ENCODE peak calls at places on chromosomes 16 and 17, in four cellular contexts. G is mammary epithelial cell, D is sigmoid colon, S is right cardiac atrium. Y is an unnamed sample. For H3K9me3, the result is how much of the 10 kb centered on the place peaks cover.

GRCh38 chr16:27838536-27839175 is 224.9 kb downstream of the GSG1L start:
- DNase-seq in S (no peak), D (peak), G (peak), Y (no peak)

GRCh38 chr16:14111713-14112538 is 40.8 kb downstream of the MRTFB start:
- DNase-seq in G (peak), S (peak), D (peak), Y (no peak)

GRCh38 chr16:11164482-11165270 is 91.3 kb downstream of the SOCS1 start:
- DNase-seq in G (no peak), D (no peak), S (no peak), Y (peak)

GRCh38 chr17:55576237-55576998 is 65.2 kb upstream of the SMIM36 start:
- DNase-seq in G (peak), D (no peak), S (peak), Y (no peak)

GRCh38 chr17:43018008-43018853 is 4.0 kb downstream of the VAT1 start:
- DNase-seq in D (no peak), G (no peak), S (no peak), Y (peak)

GRCh38 chr17:35127751-35128514 is 6.5 kb downstream of the FNDC8 start:
- DNase-seq in G (no peak), S (peak), D (peak), Y (no peak)

GRCh38 chr17:17911003-17911613 is 61.1 kb downstream of the TOM1L2 start:
- DNase-seq in G (no peak), S (no peak), D (peak), Y (no peak)

GRCh38 chr17:41967141-41967920 is 736 bp downstream of the CNP start:
- DNase-seq in D (peak), S (peak), G (peak), Y (peak)

GRCh38 chr17:39231587-39232551 is 6.1 kb upstream of the STAC2 start:
- DNase-seq in S (peak), G (no peak), D (peak), Y (peak)

GRCh38 chr16:78628526-78628925 is 529.1 kb downstream of the WWOX start:
- DNase-seq in G (no peak), S (no peak), D (no peak), Y (no peak)

GRCh38 chr17:66135896-66136295 is 56.0 kb downstream of the CEP112 start:
- DNase-seq in D (no peak), G (no peak), S (no peak), Y (no peak)

GRCh38 chr17:78766743-78767294 is 15.3 kb downstream of the CYTH1 start:
- DNase-seq in S (no peak), G (no peak), D (peak), Y (no peak)

GRCh38 chr17:50264263-50265113 is 9.8 kb upstream of the TMEM92 start:
- DNase-seq in D (peak), G (no peak), S (no peak), Y (peak)

GRCh38 chr17:66983414-66984021 is 19.0 kb downstream of the CACNG4 start:
- DNase-seq in D (no peak), S (no peak), G (no peak), Y (no peak)

GRCh38 chr17:79269620-79270019 is 195.0 kb downstream of the ENGASE start:
- DNase-seq in S (no peak), G (no peak), D (no peak), Y (no peak)

GRCh38 chr17:47700471-47701449 is 6.8 kb downstream of the TBKBP1 start:
- DNase-seq in D (no peak), G (no peak), S (no peak), Y (no peak)

GRCh38 chr16:27470567-27471431 is 68.8 kb downstream of the IL21R start:
- DNase-seq in D (no peak), S (peak), G (no peak), Y (peak)

GRCh38 chr16:12729448-12729847 is 74.2 kb downstream of the CPPED1 start:
- DNase-seq in G (peak), D (no peak), S (no peak), Y (no peak)

GRCh38 chr16:12735805-12736204 is 67.9 kb downstream of the CPPED1 start:
- DNase-seq in S (no peak), G (no peak), D (no peak), Y (no peak)

GRCh38 chr16:12728471-12728870 is 75.2 kb downstream of the CPPED1 start:
- DNase-seq in G (no peak), D (no peak), S (no peak), Y (no peak)

GRCh38 chr16:12737563-12737962 is 66.1 kb downstream of the CPPED1 start:
- DNase-seq in S (no peak), D (no peak), G (no peak), Y (no peak)

DNA sequence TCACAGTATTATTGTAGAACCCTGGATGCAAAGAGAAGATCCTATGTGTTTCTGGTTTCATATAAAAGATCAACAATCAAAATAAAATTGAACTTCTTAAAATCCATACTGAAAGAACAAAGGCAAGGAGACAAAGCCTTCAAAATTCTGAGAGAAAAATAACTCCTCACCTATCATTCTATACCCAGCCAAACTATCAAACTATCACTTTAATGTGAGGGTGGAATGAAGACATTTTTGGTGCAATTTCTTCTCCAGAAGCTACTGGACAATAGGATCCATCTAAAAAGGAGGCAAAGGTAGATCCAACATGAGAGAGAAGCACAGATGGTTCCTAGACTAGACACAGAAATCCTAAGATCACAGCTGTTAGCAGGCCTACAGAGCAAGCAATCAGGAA is 71.1 kb downstream of the CPPED1 start:
- DNase-seq in D (no peak), G (no peak), S (no peak), Y (no peak)
- H3K9me3 ChIP-seq in D (under half), G (under half), S (under half), Y (under half)

DNA sequence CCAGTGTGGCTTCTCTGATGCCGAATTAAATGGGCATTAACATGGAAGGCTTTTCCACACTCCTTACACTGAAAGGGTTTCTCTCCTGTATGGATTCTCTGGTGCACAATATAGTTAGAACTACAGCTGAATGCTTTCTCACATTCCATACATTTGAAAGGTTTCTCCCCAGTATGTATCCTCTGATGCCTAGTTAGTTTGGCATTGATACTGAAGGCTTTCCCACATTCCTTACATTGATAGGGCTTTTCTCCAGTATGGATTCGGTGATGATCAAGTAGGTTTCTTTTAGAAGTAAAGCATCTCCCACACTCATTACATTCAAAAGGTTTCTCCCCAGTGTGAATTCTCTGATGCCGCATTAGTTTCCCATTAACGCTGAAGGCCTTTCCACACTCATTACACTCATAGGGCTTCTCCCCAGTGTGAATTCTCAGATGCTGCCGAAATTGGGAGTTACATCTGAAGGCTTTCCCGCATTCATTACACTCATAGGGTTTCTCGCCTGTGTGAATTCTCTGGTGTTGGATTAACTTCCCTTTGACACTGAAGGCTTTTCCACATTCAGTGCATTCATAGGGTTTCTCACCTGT is 6.5 kb upstream of the TLE7 start:
- DNase-seq in S (no peak), D (no peak), G (no peak), Y (no peak)
- H3K9me3 ChIP-seq in S (under half), D (half or more), G (under half), Y (half or more)

DNA sequence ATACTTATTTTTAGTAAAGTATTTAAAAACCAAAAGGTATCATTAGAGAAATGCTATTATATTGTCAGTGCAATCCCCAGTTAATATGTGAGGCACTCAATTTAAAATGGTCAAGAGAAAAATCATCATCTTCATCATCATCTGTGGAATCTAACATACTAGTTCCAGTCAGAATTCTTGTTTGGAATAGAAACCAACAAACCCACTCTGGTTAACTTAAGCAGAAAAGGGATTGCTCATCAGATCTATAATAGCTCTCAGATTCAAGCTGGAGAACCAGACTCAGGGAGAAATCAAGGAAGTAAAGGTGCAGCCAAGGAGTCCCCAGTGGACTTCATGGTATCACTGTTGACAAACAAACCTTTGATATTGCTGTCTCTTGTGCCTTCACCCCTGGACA is 43.7 kb upstream of the KCNJ16 start:
- DNase-seq in G (no peak), S (no peak), D (no peak), Y (no peak)
- H3K9me3 ChIP-seq in G (under half), S (under half), D (under half), Y (under half)

DNA sequence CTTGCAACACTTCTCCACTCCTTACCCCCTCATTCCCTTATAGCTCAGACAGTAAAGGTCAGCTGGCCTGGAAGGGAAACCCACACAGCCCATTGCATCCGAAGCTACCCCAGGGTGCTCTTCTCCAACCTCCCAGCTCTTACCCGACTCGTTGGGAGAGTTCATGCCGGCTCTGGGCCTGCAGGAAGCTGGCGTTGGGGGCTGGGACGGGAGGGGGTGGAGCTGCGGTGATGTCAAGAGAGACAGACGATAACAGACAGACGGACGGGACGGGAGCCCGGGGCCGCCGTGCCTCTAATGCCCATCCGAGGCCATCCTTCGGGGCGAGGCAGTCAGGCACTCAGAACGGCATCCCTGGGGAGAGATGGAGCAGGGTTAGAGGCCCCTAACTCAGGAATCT is 6.1 kb downstream of the HDAC5 start:
- DNase-seq in G (no peak), S (no peak), D (no peak), Y (no peak)
- H3K9me3 ChIP-seq in G (under half), S (under half), D (under half), Y (under half)

Y was measured in kidney.